ENCODE peak calls at places on chromosomes 6 and 20, in four cellular contexts. One of them, this sample, is unnamed.

GRCh38 chr20:49846206-49846807 is 33.7 kb downstream of the SLC9A8 start:
- DNase-seq in neural crest cell: peak
- DNase-seq in GM13977: peak
- DNase-seq in tibial nerve: no peak
- DNase-seq in this sample: peak

GRCh38 chr20:43994486-43995100 is 79.9 kb downstream of the TOX2 start:
- DNase-seq in neural crest cell: no peak
- DNase-seq in GM13977: no peak
- DNase-seq in tibial nerve: no peak
- DNase-seq in this sample: no peak

GRCh38 chr6:137673603-137674002 is 179.4 kb upstream of the OLIG3 start:
- DNase-seq in neural crest cell: no peak
- DNase-seq in GM13977: no peak
- DNase-seq in tibial nerve: no peak
- DNase-seq in this sample: no peak

GRCh38 chr20:6053776-6054688 is at the start of gene LRRN4:
- DNase-seq in neural crest cell: no peak
- DNase-seq in GM13977: no peak
- DNase-seq in tibial nerve: no peak
- DNase-seq in this sample: peak

GRCh38 chr20:24339179-24339578 is 130.2 kb upstream of the SYNDIG1 start:
- DNase-seq in neural crest cell: no peak
- DNase-seq in GM13977: no peak
- DNase-seq in tibial nerve: no peak
- DNase-seq in this sample: no peak

GRCh38 chr6:70210462-70210861 is 92.4 kb downstream of the COL9A1 start:
- DNase-seq in neural crest cell: no peak
- DNase-seq in GM13977: peak
- DNase-seq in tibial nerve: no peak
- DNase-seq in this sample: no peak

GRCh38 chr20:472889-473292 is 10.6 kb upstream of the TBC1D20 start:
- DNase-seq in neural crest cell: no peak
- DNase-seq in GM13977: no peak
- DNase-seq in tibial nerve: no peak
- DNase-seq in this sample: no peak

GRCh38 chr6:168387426-168387825 is 53.6 kb upstream of the SMOC2 start:
- DNase-seq in neural crest cell: no peak
- DNase-seq in GM13977: no peak
- DNase-seq in tibial nerve: no peak
- DNase-seq in this sample: no peak

GRCh38 chr6:34664270-34664971 is 32.1 kb downstream of the ILRUN start:
- DNase-seq in neural crest cell: no peak
- DNase-seq in GM13977: no peak
- DNase-seq in tibial nerve: no peak
- DNase-seq in this sample: no peak

GRCh38 chr6:159989882-159990480 is 21.1 kb downstream of the IGF2R start:
- DNase-seq in neural crest cell: no peak
- DNase-seq in GM13977: no peak
- DNase-seq in tibial nerve: no peak
- DNase-seq in this sample: no peak

GRCh38 chr6:140446241-140446640 is 1071.8 kb upstream of the CITED2 start:
- DNase-seq in neural crest cell: no peak
- DNase-seq in GM13977: no peak
- DNase-seq in tibial nerve: no peak
- DNase-seq in this sample: no peak

GRCh38 chr20:41418739-41419293 is 52.2 kb upstream of the EMILIN3 start:
- DNase-seq in neural crest cell: no peak
- DNase-seq in GM13977: no peak
- DNase-seq in tibial nerve: no peak
- DNase-seq in this sample: no peak

GRCh38 chr6:125662301-125662700 is 87.1 kb upstream of the HEY2 start:
- DNase-seq in neural crest cell: no peak
- DNase-seq in GM13977: no peak
- DNase-seq in tibial nerve: no peak
- DNase-seq in this sample: no peak

GRCh38 chr6:131400782-131401496 is 172.1 kb upstream of the ARG1 start:
- DNase-seq in neural crest cell: no peak
- DNase-seq in GM13977: no peak
- DNase-seq in tibial nerve: no peak
- DNase-seq in this sample: no peak

GRCh38 chr6:89297695-89298351 is 17.3 kb downstream of the GABRR2 start:
- DNase-seq in neural crest cell: no peak
- DNase-seq in GM13977: peak
- DNase-seq in tibial nerve: no peak
- DNase-seq in this sample: no peak

GRCh38 chr6:138765896-138766487 is 7.6 kb upstream of the CCDC28A start:
- DNase-seq in neural crest cell: no peak
- DNase-seq in GM13977: peak
- DNase-seq in tibial nerve: no peak
- DNase-seq in this sample: no peak

GRCh38 chr6:152343735-152344360 is 293.3 kb downstream of the SYNE1 start:
- DNase-seq in neural crest cell: no peak
- DNase-seq in GM13977: no peak
- DNase-seq in tibial nerve: no peak
- DNase-seq in this sample: no peak

GRCh38 chr6:41914343-41914742 is 6.6 kb downstream of the MED20 start:
- DNase-seq in neural crest cell: no peak
- DNase-seq in GM13977: no peak
- DNase-seq in tibial nerve: no peak
- DNase-seq in this sample: no peak

GRCh38 chr6:100899202-100899601 is 18.1 kb upstream of the ASCC3 start:
- DNase-seq in neural crest cell: no peak
- DNase-seq in GM13977: no peak
- DNase-seq in tibial nerve: no peak
- DNase-seq in this sample: no peak

GRCh38 chr20:43746344-43747137 is 19.7 kb upstream of the GTSF1L start:
- DNase-seq in neural crest cell: no peak
- DNase-seq in GM13977: no peak
- DNase-seq in tibial nerve: no peak
- DNase-seq in this sample: no peak

GRCh38 chr20:22556565-22557056 is 27.8 kb downstream of the FOXA2 start:
- DNase-seq in neural crest cell: no peak
- DNase-seq in GM13977: no peak
- DNase-seq in tibial nerve: no peak
- DNase-seq in this sample: no peak

GRCh38 chr6:7112741-7113313 is 5.1 kb downstream of the RREB1 start:
- DNase-seq in neural crest cell: no peak
- DNase-seq in GM13977: peak
- DNase-seq in tibial nerve: no peak
- DNase-seq in this sample: peak

GRCh38 chr6:106907754-106908153 is 66.8 kb downstream of the CD24 start:
- DNase-seq in neural crest cell: no peak
- DNase-seq in GM13977: no peak
- DNase-seq in tibial nerve: no peak
- DNase-seq in this sample: no peak

GRCh38 chr20:4563534-4563933 is 158.2 kb upstream of the PRND start:
- DNase-seq in neural crest cell: peak
- DNase-seq in GM13977: no peak
- DNase-seq in tibial nerve: no peak
- DNase-seq in this sample: peak

GRCh38 chr6:131861356-131861755 is 53.5 kb downstream of the ENPP1 start:
- DNase-seq in neural crest cell: no peak
- DNase-seq in GM13977: no peak
- DNase-seq in tibial nerve: no peak
- DNase-seq in this sample: no peak

GRCh38 chr6:56671651-56672461 is 29.2 kb upstream of the DST start:
- DNase-seq in neural crest cell: no peak
- DNase-seq in GM13977: no peak
- DNase-seq in tibial nerve: no peak
- DNase-seq in this sample: no peak

GRCh38 chr6:105326838-105327745 is 75.8 kb downstream of the PREP start:
- DNase-seq in neural crest cell: no peak
- DNase-seq in GM13977: no peak
- DNase-seq in tibial nerve: no peak
- DNase-seq in this sample: no peak

GRCh38 chr20:24034820-24035219 is 46.2 kb upstream of the GGTLC1 start:
- DNase-seq in neural crest cell: no peak
- DNase-seq in GM13977: no peak
- DNase-seq in tibial nerve: no peak
- DNase-seq in this sample: no peak

GRCh38 chr6:24274441-24275083 is 83.3 kb downstream of the DCDC2 start:
- DNase-seq in neural crest cell: no peak
- DNase-seq in GM13977: peak
- DNase-seq in tibial nerve: no peak
- DNase-seq in this sample: no peak

GRCh38 chr20:64161595-64162238 is 2.5 kb upstream of the MYT1 start:
- DNase-seq in neural crest cell: peak
- DNase-seq in GM13977: peak
- DNase-seq in tibial nerve: no peak
- DNase-seq in this sample: peak

GRCh38 chr6:116175344-116175743 is 49.4 kb upstream of the COL10A1 start:
- DNase-seq in neural crest cell: no peak
- DNase-seq in GM13977: no peak
- DNase-seq in tibial nerve: no peak
- DNase-seq in this sample: no peak

GRCh38 chr6:16127471-16127870 is 1.4 kb upstream of the MYLIP start:
- DNase-seq in neural crest cell: no peak
- DNase-seq in GM13977: no peak
- DNase-seq in tibial nerve: no peak
- DNase-seq in this sample: no peak

GRCh38 chr6:100281471-100281878 is 183.2 kb downstream of the SIM1 start:
- DNase-seq in neural crest cell: peak
- DNase-seq in GM13977: no peak
- DNase-seq in tibial nerve: no peak
- DNase-seq in this sample: peak

GRCh38 chr6:25188232-25188631 is 90.9 kb upstream of the CARMIL1 start:
- DNase-seq in neural crest cell: no peak
- DNase-seq in GM13977: no peak
- DNase-seq in tibial nerve: no peak
- DNase-seq in this sample: no peak

GRCh38 chr6:119349341-119350201 is at the start of gene MAN1A1:
- DNase-seq in neural crest cell: peak
- DNase-seq in GM13977: peak
- DNase-seq in tibial nerve: peak
- DNase-seq in this sample: peak
- TF ChIP-seq CTCF in neural crest cell: no peak
- TF ChIP-seq CTCF in GM13977: peak
- TF ChIP-seq CTCF in tibial nerve: peak
- TF ChIP-seq CTCF in this sample: no peak

GRCh38 chr20:18258126-18258860 is 30.0 kb upstream of the ZNF133 start:
- DNase-seq in neural crest cell: no peak
- DNase-seq in GM13977: no peak
- DNase-seq in tibial nerve: no peak
- DNase-seq in this sample: no peak
- TF ChIP-seq CTCF in neural crest cell: no peak
- TF ChIP-seq CTCF in GM13977: no peak
- TF ChIP-seq CTCF in tibial nerve: no peak
- TF ChIP-seq CTCF in this sample: no peak

GRCh38 chr6:67593247-67593646 is 1041.8 kb upstream of the ADGRB3 start:
- DNase-seq in neural crest cell: no peak
- DNase-seq in GM13977: no peak
- DNase-seq in tibial nerve: no peak
- DNase-seq in this sample: no peak
- TF ChIP-seq CTCF in neural crest cell: no peak
- TF ChIP-seq CTCF in GM13977: no peak
- TF ChIP-seq CTCF in tibial nerve: no peak
- TF ChIP-seq CTCF in this sample: no peak

DNA sequence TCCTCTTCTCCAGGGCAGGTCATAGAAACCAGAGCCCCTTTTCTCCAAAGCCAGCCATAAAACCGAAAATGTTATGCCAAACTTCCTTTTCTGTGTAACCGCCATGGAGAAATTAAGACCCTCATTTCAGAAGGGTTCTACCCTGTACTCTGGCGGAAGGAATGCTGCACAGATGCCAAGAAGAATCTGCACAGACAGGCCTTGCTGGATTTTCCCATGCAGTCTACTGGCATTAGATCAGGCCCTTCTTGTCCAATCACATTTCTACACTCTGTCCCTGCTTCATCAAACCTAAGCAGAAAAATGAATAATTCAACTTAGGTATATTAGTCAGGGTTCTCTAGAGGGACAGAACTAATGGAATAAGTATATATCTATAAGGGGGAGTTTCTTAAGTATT is 43.2 kb upstream of the MC3R start:
- DNase-seq in neural crest cell: no peak
- DNase-seq in GM13977: no peak
- DNase-seq in tibial nerve: no peak
- DNase-seq in this sample: no peak
- TF ChIP-seq CTCF in neural crest cell: no peak
- TF ChIP-seq CTCF in GM13977: no peak
- TF ChIP-seq CTCF in tibial nerve: no peak
- TF ChIP-seq CTCF in this sample: no peak

GRCh38 chr20:57179265-57179664 is 87.2 kb downstream of the BMP7 start:
- DNase-seq in neural crest cell: no peak
- DNase-seq in GM13977: no peak
- DNase-seq in tibial nerve: peak
- DNase-seq in this sample: no peak
- TF ChIP-seq CTCF in neural crest cell: no peak
- TF ChIP-seq CTCF in GM13977: no peak
- TF ChIP-seq CTCF in tibial nerve: no peak
- TF ChIP-seq CTCF in this sample: no peak

GRCh38 chr6:72530152-72530551 is 91.7 kb upstream of the KCNQ5 start:
- DNase-seq in neural crest cell: no peak
- DNase-seq in GM13977: no peak
- DNase-seq in tibial nerve: no peak
- DNase-seq in this sample: no peak

GRCh38 chr6:72533601-72534000 is 88.3 kb upstream of the KCNQ5 start:
- DNase-seq in neural crest cell: no peak
- DNase-seq in GM13977: no peak
- DNase-seq in tibial nerve: no peak
- DNase-seq in this sample: no peak

GRCh38 chr6:72534236-72534635 is 87.6 kb upstream of the KCNQ5 start:
- DNase-seq in neural crest cell: no peak
- DNase-seq in GM13977: no peak
- DNase-seq in tibial nerve: no peak
- DNase-seq in this sample: no peak

GRCh38 chr6:72530750-72531149 is 91.1 kb upstream of the KCNQ5 start:
- DNase-seq in neural crest cell: no peak
- DNase-seq in GM13977: no peak
- DNase-seq in tibial nerve: no peak
- DNase-seq in this sample: no peak

GRCh38 chr6:72535124-72535523 is 86.7 kb upstream of the KCNQ5 start:
- DNase-seq in neural crest cell: no peak
- DNase-seq in GM13977: no peak
- DNase-seq in tibial nerve: no peak
- DNase-seq in this sample: no peak
- TF ChIP-seq CTCF in neural crest cell: no peak
- TF ChIP-seq CTCF in GM13977: no peak
- TF ChIP-seq CTCF in tibial nerve: no peak
- TF ChIP-seq CTCF in this sample: no peak

This sample was measured in nephron progenitor cell.